ENCODE peak calls at places on chromosomes 7 and 10, in ten cellular contexts. One of them, this sample, is unnamed.

GRCh38 chr10:6977641-6978627 is 397.9 kb upstream of the PRKCQ start:
- DNase-seq in Kasumi-1: no peak
- DNase-seq in kidney glomerular epithelial cell: no peak
- DNase-seq in T-helper 9 cell: no peak
- DNase-seq in HCEC 1CT: no peak
- DNase-seq in stimulated activated CD4-positive, alpha-beta T cell treated with anti-CD3 and anti-CD28 coated beads, Interleukin-4, amount 100 ng/mL, for 48 hours: no peak
- DNase-seq in cardiac muscle cell: no peak
- DNase-seq in NCI-H2029: no peak
- DNase-seq in tibial artery: no peak
- DNase-seq in colonic mucosa: no peak
- DNase-seq in this sample: no peak

GRCh38 chr7:39085590-39086049 is 107.9 kb downstream of the POU6F2 start:
- DNase-seq in Kasumi-1: no peak
- DNase-seq in kidney glomerular epithelial cell: peak; percentile 19
- DNase-seq in T-helper 9 cell: no peak
- DNase-seq in HCEC 1CT: no peak
- DNase-seq in stimulated activated CD4-positive, alpha-beta T cell treated with anti-CD3 and anti-CD28 coated beads, Interleukin-4, amount 100 ng/mL, for 48 hours: no peak
- DNase-seq in cardiac muscle cell: peak; percentile 7
- DNase-seq in NCI-H2029: peak; percentile 90
- DNase-seq in tibial artery: no peak
- DNase-seq in colonic mucosa: no peak
- DNase-seq in this sample: no peak

GRCh38 chr10:4984971-4985594 is 18.6 kb downstream of the AKR1C2 start:
- DNase-seq in Kasumi-1: no peak
- DNase-seq in kidney glomerular epithelial cell: peak; percentile 71
- DNase-seq in T-helper 9 cell: no peak
- DNase-seq in HCEC 1CT: no peak
- DNase-seq in stimulated activated CD4-positive, alpha-beta T cell treated with anti-CD3 and anti-CD28 coated beads, Interleukin-4, amount 100 ng/mL, for 48 hours: no peak
- DNase-seq in cardiac muscle cell: peak; percentile 36
- DNase-seq in NCI-H2029: no peak
- DNase-seq in tibial artery: no peak
- DNase-seq in colonic mucosa: no peak
- DNase-seq in this sample: no peak

GRCh38 chr7:133481676-133482075 is 228.8 kb downstream of the EXOC4 start:
- DNase-seq in Kasumi-1: no peak
- DNase-seq in kidney glomerular epithelial cell: peak; percentile 48
- DNase-seq in T-helper 9 cell: no peak
- DNase-seq in HCEC 1CT: peak; percentile 38
- DNase-seq in stimulated activated CD4-positive, alpha-beta T cell treated with anti-CD3 and anti-CD28 coated beads, Interleukin-4, amount 100 ng/mL, for 48 hours: no peak
- DNase-seq in cardiac muscle cell: peak; percentile 81
- DNase-seq in NCI-H2029: peak; percentile 8
- DNase-seq in tibial artery: no peak
- DNase-seq in colonic mucosa: no peak
- DNase-seq in this sample: no peak

GRCh38 chr7:33558961-33559710 is 346.2 kb upstream of the BMPER start:
- DNase-seq in Kasumi-1: no peak
- DNase-seq in kidney glomerular epithelial cell: no peak
- DNase-seq in T-helper 9 cell: no peak
- DNase-seq in HCEC 1CT: no peak
- DNase-seq in stimulated activated CD4-positive, alpha-beta T cell treated with anti-CD3 and anti-CD28 coated beads, Interleukin-4, amount 100 ng/mL, for 48 hours: no peak
- DNase-seq in cardiac muscle cell: no peak
- DNase-seq in NCI-H2029: no peak
- DNase-seq in tibial artery: no peak
- DNase-seq in colonic mucosa: no peak
- DNase-seq in this sample: no peak

GRCh38 chr7:116753130-116753529 is 81.1 kb downstream of the MET start:
- DNase-seq in Kasumi-1: no peak
- DNase-seq in kidney glomerular epithelial cell: no peak
- DNase-seq in T-helper 9 cell: no peak
- DNase-seq in HCEC 1CT: no peak
- DNase-seq in stimulated activated CD4-positive, alpha-beta T cell treated with anti-CD3 and anti-CD28 coated beads, Interleukin-4, amount 100 ng/mL, for 48 hours: no peak
- DNase-seq in cardiac muscle cell: no peak
- DNase-seq in NCI-H2029: no peak
- DNase-seq in tibial artery: no peak
- DNase-seq in colonic mucosa: no peak
- DNase-seq in this sample: no peak

GRCh38 chr10:26621889-26622681 is 75.4 kb upstream of the PDSS1 start:
- DNase-seq in Kasumi-1: peak; percentile 80
- DNase-seq in kidney glomerular epithelial cell: no peak
- DNase-seq in T-helper 9 cell: no peak
- DNase-seq in HCEC 1CT: no peak
- DNase-seq in stimulated activated CD4-positive, alpha-beta T cell treated with anti-CD3 and anti-CD28 coated beads, Interleukin-4, amount 100 ng/mL, for 48 hours: peak; percentile 12
- DNase-seq in cardiac muscle cell: peak; percentile 15
- DNase-seq in NCI-H2029: no peak
- DNase-seq in tibial artery: peak; percentile 51
- DNase-seq in colonic mucosa: peak; percentile 47
- DNase-seq in this sample: peak; percentile 84

GRCh38 chr7:125445901-125446300 is 516.3 kb upstream of the POT1 start:
- DNase-seq in Kasumi-1: no peak
- DNase-seq in kidney glomerular epithelial cell: no peak
- DNase-seq in T-helper 9 cell: no peak
- DNase-seq in HCEC 1CT: no peak
- DNase-seq in stimulated activated CD4-positive, alpha-beta T cell treated with anti-CD3 and anti-CD28 coated beads, Interleukin-4, amount 100 ng/mL, for 48 hours: no peak
- DNase-seq in cardiac muscle cell: no peak
- DNase-seq in NCI-H2029: no peak
- DNase-seq in tibial artery: no peak
- DNase-seq in colonic mucosa: no peak
- DNase-seq in this sample: no peak

GRCh38 chr10:209357-209756 is 74.1 kb downstream of the ZMYND11 start:
- DNase-seq in Kasumi-1: peak; percentile 63
- DNase-seq in kidney glomerular epithelial cell: no peak
- DNase-seq in T-helper 9 cell: no peak
- DNase-seq in HCEC 1CT: peak; percentile 25
- DNase-seq in stimulated activated CD4-positive, alpha-beta T cell treated with anti-CD3 and anti-CD28 coated beads, Interleukin-4, amount 100 ng/mL, for 48 hours: no peak
- DNase-seq in cardiac muscle cell: peak; percentile 25
- DNase-seq in NCI-H2029: no peak
- DNase-seq in tibial artery: no peak
- DNase-seq in colonic mucosa: no peak
- DNase-seq in this sample: no peak

GRCh38 chr10:132865236-132865635 is 77.1 kb downstream of the CFAP46 start:
- DNase-seq in Kasumi-1: no peak
- DNase-seq in kidney glomerular epithelial cell: no peak
- DNase-seq in T-helper 9 cell: no peak
- DNase-seq in HCEC 1CT: no peak
- DNase-seq in stimulated activated CD4-positive, alpha-beta T cell treated with anti-CD3 and anti-CD28 coated beads, Interleukin-4, amount 100 ng/mL, for 48 hours: no peak
- DNase-seq in cardiac muscle cell: no peak
- DNase-seq in NCI-H2029: no peak
- DNase-seq in tibial artery: no peak
- DNase-seq in colonic mucosa: no peak
- DNase-seq in this sample: peak; percentile 61

GRCh38 chr7:78095549-78095948 is 297.0 kb downstream of the PHTF2 start:
- DNase-seq in Kasumi-1: no peak
- DNase-seq in kidney glomerular epithelial cell: peak; percentile 5
- DNase-seq in T-helper 9 cell: no peak
- DNase-seq in HCEC 1CT: peak; percentile 32
- DNase-seq in stimulated activated CD4-positive, alpha-beta T cell treated with anti-CD3 and anti-CD28 coated beads, Interleukin-4, amount 100 ng/mL, for 48 hours: no peak
- DNase-seq in cardiac muscle cell: peak; percentile 75
- DNase-seq in NCI-H2029: no peak
- DNase-seq in tibial artery: no peak
- DNase-seq in colonic mucosa: no peak
- DNase-seq in this sample: no peak

GRCh38 chr7:11239311-11239710 is 265.6 kb downstream of the PHF14 start:
- DNase-seq in Kasumi-1: no peak
- DNase-seq in kidney glomerular epithelial cell: no peak
- DNase-seq in T-helper 9 cell: no peak
- DNase-seq in HCEC 1CT: peak; percentile 19
- DNase-seq in stimulated activated CD4-positive, alpha-beta T cell treated with anti-CD3 and anti-CD28 coated beads, Interleukin-4, amount 100 ng/mL, for 48 hours: no peak
- DNase-seq in cardiac muscle cell: no peak
- DNase-seq in NCI-H2029: no peak
- DNase-seq in tibial artery: no peak
- DNase-seq in colonic mucosa: no peak
- DNase-seq in this sample: no peak

GRCh38 chr10:73859441-73860049 is 14.8 kb downstream of the CAMK2G start:
- DNase-seq in Kasumi-1: no peak
- DNase-seq in kidney glomerular epithelial cell: no peak
- DNase-seq in T-helper 9 cell: peak; percentile 39
- DNase-seq in HCEC 1CT: no peak
- DNase-seq in stimulated activated CD4-positive, alpha-beta T cell treated with anti-CD3 and anti-CD28 coated beads, Interleukin-4, amount 100 ng/mL, for 48 hours: no peak
- DNase-seq in cardiac muscle cell: no peak
- DNase-seq in NCI-H2029: no peak
- DNase-seq in tibial artery: no peak
- DNase-seq in colonic mucosa: no peak
- DNase-seq in this sample: no peak

GRCh38 chr7:115346685-115347084 is 424.8 kb downstream of the MDFIC start:
- DNase-seq in Kasumi-1: no peak
- DNase-seq in kidney glomerular epithelial cell: no peak
- DNase-seq in T-helper 9 cell: no peak
- DNase-seq in HCEC 1CT: peak; percentile 11
- DNase-seq in stimulated activated CD4-positive, alpha-beta T cell treated with anti-CD3 and anti-CD28 coated beads, Interleukin-4, amount 100 ng/mL, for 48 hours: no peak
- DNase-seq in cardiac muscle cell: no peak
- DNase-seq in NCI-H2029: no peak
- DNase-seq in tibial artery: no peak
- DNase-seq in colonic mucosa: no peak
- DNase-seq in this sample: no peak

GRCh38 chr7:138000081-138000701 is 1.7 kb downstream of the CREB3L2 start:
- DNase-seq in Kasumi-1: peak; percentile 91
- DNase-seq in kidney glomerular epithelial cell: peak; percentile 61
- DNase-seq in T-helper 9 cell: no peak
- DNase-seq in HCEC 1CT: peak; percentile 98
- DNase-seq in stimulated activated CD4-positive, alpha-beta T cell treated with anti-CD3 and anti-CD28 coated beads, Interleukin-4, amount 100 ng/mL, for 48 hours: no peak
- DNase-seq in cardiac muscle cell: peak; percentile 90
- DNase-seq in NCI-H2029: no peak
- DNase-seq in tibial artery: peak; percentile 51
- DNase-seq in colonic mucosa: peak; percentile 53
- DNase-seq in this sample: no peak

GRCh38 chr7:22866965-22867364 is 44.3 kb upstream of the TOMM7 start:
- DNase-seq in Kasumi-1: no peak
- DNase-seq in kidney glomerular epithelial cell: no peak
- DNase-seq in T-helper 9 cell: no peak
- DNase-seq in HCEC 1CT: peak; percentile 56
- DNase-seq in stimulated activated CD4-positive, alpha-beta T cell treated with anti-CD3 and anti-CD28 coated beads, Interleukin-4, amount 100 ng/mL, for 48 hours: no peak
- DNase-seq in cardiac muscle cell: peak; percentile 78
- DNase-seq in NCI-H2029: no peak
- DNase-seq in tibial artery: no peak
- DNase-seq in colonic mucosa: no peak
- DNase-seq in this sample: no peak

GRCh38 chr10:102195301-102195870 is 30.7 kb upstream of the ELOVL3 start:
- DNase-seq in Kasumi-1: no peak
- DNase-seq in kidney glomerular epithelial cell: no peak
- DNase-seq in T-helper 9 cell: no peak
- DNase-seq in HCEC 1CT: peak; percentile 42
- DNase-seq in stimulated activated CD4-positive, alpha-beta T cell treated with anti-CD3 and anti-CD28 coated beads, Interleukin-4, amount 100 ng/mL, for 48 hours: no peak
- DNase-seq in cardiac muscle cell: no peak
- DNase-seq in NCI-H2029: no peak
- DNase-seq in tibial artery: no peak
- DNase-seq in colonic mucosa: no peak
- DNase-seq in this sample: no peak

GRCh38 chr10:78524342-78524741 is 490.7 kb downstream of the RPS24 start:
- DNase-seq in Kasumi-1: no peak
- DNase-seq in kidney glomerular epithelial cell: no peak
- DNase-seq in T-helper 9 cell: no peak
- DNase-seq in HCEC 1CT: no peak
- DNase-seq in stimulated activated CD4-positive, alpha-beta T cell treated with anti-CD3 and anti-CD28 coated beads, Interleukin-4, amount 100 ng/mL, for 48 hours: no peak
- DNase-seq in cardiac muscle cell: no peak
- DNase-seq in NCI-H2029: no peak
- DNase-seq in tibial artery: no peak
- DNase-seq in colonic mucosa: no peak
- DNase-seq in this sample: no peak

GRCh38 chr10:386751-387693 is 251.8 kb downstream of the ZMYND11 start:
- DNase-seq in Kasumi-1: no peak
- DNase-seq in kidney glomerular epithelial cell: no peak
- DNase-seq in T-helper 9 cell: no peak
- DNase-seq in HCEC 1CT: no peak
- DNase-seq in stimulated activated CD4-positive, alpha-beta T cell treated with anti-CD3 and anti-CD28 coated beads, Interleukin-4, amount 100 ng/mL, for 48 hours: no peak
- DNase-seq in cardiac muscle cell: no peak
- DNase-seq in NCI-H2029: no peak
- DNase-seq in tibial artery: peak; percentile 54
- DNase-seq in colonic mucosa: no peak
- DNase-seq in this sample: no peak

GRCh38 chr10:70992436-70992835 is 104.1 kb upstream of the PCBD1 start:
- DNase-seq in Kasumi-1: no peak
- DNase-seq in kidney glomerular epithelial cell: no peak
- DNase-seq in T-helper 9 cell: no peak
- DNase-seq in HCEC 1CT: no peak
- DNase-seq in stimulated activated CD4-positive, alpha-beta T cell treated with anti-CD3 and anti-CD28 coated beads, Interleukin-4, amount 100 ng/mL, for 48 hours: no peak
- DNase-seq in cardiac muscle cell: no peak
- DNase-seq in NCI-H2029: no peak
- DNase-seq in tibial artery: no peak
- DNase-seq in colonic mucosa: no peak
- DNase-seq in this sample: peak; percentile 38

GRCh38 chr10:93752761-93753160 is 5.0 kb upstream of the LGI1 start:
- DNase-seq in Kasumi-1: no peak
- DNase-seq in kidney glomerular epithelial cell: peak; percentile 20
- DNase-seq in T-helper 9 cell: no peak
- DNase-seq in HCEC 1CT: peak; percentile 50
- DNase-seq in stimulated activated CD4-positive, alpha-beta T cell treated with anti-CD3 and anti-CD28 coated beads, Interleukin-4, amount 100 ng/mL, for 48 hours: no peak
- DNase-seq in cardiac muscle cell: peak; percentile 33
- DNase-seq in NCI-H2029: no peak
- DNase-seq in tibial artery: no peak
- DNase-seq in colonic mucosa: no peak
- DNase-seq in this sample: no peak

GRCh38 chr7:55308186-55308929 is 56.8 kb upstream of the LANCL2 start:
- DNase-seq in Kasumi-1: no peak
- DNase-seq in kidney glomerular epithelial cell: peak; percentile 46
- DNase-seq in T-helper 9 cell: no peak
- DNase-seq in HCEC 1CT: peak; percentile 65
- DNase-seq in stimulated activated CD4-positive, alpha-beta T cell treated with anti-CD3 and anti-CD28 coated beads, Interleukin-4, amount 100 ng/mL, for 48 hours: no peak
- DNase-seq in cardiac muscle cell: peak; percentile 92
- DNase-seq in NCI-H2029: no peak
- DNase-seq in tibial artery: no peak
- DNase-seq in colonic mucosa: no peak
- DNase-seq in this sample: no peak

GRCh38 chr10:119597405-119598186 is 832 bp upstream of the TIAL1 start:
- DNase-seq in Kasumi-1: peak; percentile 41
- DNase-seq in kidney glomerular epithelial cell: no peak
- DNase-seq in T-helper 9 cell: no peak
- DNase-seq in HCEC 1CT: no peak
- DNase-seq in stimulated activated CD4-positive, alpha-beta T cell treated with anti-CD3 and anti-CD28 coated beads, Interleukin-4, amount 100 ng/mL, for 48 hours: no peak
- DNase-seq in cardiac muscle cell: no peak
- DNase-seq in NCI-H2029: no peak
- DNase-seq in tibial artery: no peak
- DNase-seq in colonic mucosa: no peak
- DNase-seq in this sample: no peak

GRCh38 chr10:132532784-132533560 is 4.6 kb upstream of the INPP5A start:
- DNase-seq in Kasumi-1: no peak
- DNase-seq in kidney glomerular epithelial cell: peak; percentile 100
- DNase-seq in T-helper 9 cell: no peak
- DNase-seq in HCEC 1CT: peak; percentile 65
- DNase-seq in stimulated activated CD4-positive, alpha-beta T cell treated with anti-CD3 and anti-CD28 coated beads, Interleukin-4, amount 100 ng/mL, for 48 hours: no peak
- DNase-seq in cardiac muscle cell: no peak
- DNase-seq in NCI-H2029: no peak
- DNase-seq in tibial artery: no peak
- DNase-seq in colonic mucosa: no peak
- DNase-seq in this sample: no peak

GRCh38 chr7:151400626-151401315 is 9.1 kb downstream of the WDR86 start:
- DNase-seq in Kasumi-1: no peak
- DNase-seq in kidney glomerular epithelial cell: no peak
- DNase-seq in T-helper 9 cell: no peak
- DNase-seq in HCEC 1CT: no peak
- DNase-seq in stimulated activated CD4-positive, alpha-beta T cell treated with anti-CD3 and anti-CD28 coated beads, Interleukin-4, amount 100 ng/mL, for 48 hours: no peak
- DNase-seq in cardiac muscle cell: no peak
- DNase-seq in NCI-H2029: no peak
- DNase-seq in tibial artery: no peak
- DNase-seq in colonic mucosa: no peak
- DNase-seq in this sample: peak; percentile 36

GRCh38 chr10:125062244-125063208 is 97.8 kb downstream of the CTBP2 start:
- DNase-seq in Kasumi-1: no peak
- DNase-seq in kidney glomerular epithelial cell: no peak
- DNase-seq in T-helper 9 cell: no peak
- DNase-seq in HCEC 1CT: no peak
- DNase-seq in stimulated activated CD4-positive, alpha-beta T cell treated with anti-CD3 and anti-CD28 coated beads, Interleukin-4, amount 100 ng/mL, for 48 hours: no peak
- DNase-seq in cardiac muscle cell: peak; percentile 43
- DNase-seq in NCI-H2029: no peak
- DNase-seq in tibial artery: no peak
- DNase-seq in colonic mucosa: no peak
- DNase-seq in this sample: no peak

GRCh38 chr10:33174674-33175073 is 159.8 kb downstream of the NRP1 start:
- DNase-seq in Kasumi-1: no peak
- DNase-seq in kidney glomerular epithelial cell: no peak
- DNase-seq in T-helper 9 cell: no peak
- DNase-seq in HCEC 1CT: no peak
- DNase-seq in stimulated activated CD4-positive, alpha-beta T cell treated with anti-CD3 and anti-CD28 coated beads, Interleukin-4, amount 100 ng/mL, for 48 hours: no peak
- DNase-seq in cardiac muscle cell: no peak
- DNase-seq in NCI-H2029: no peak
- DNase-seq in tibial artery: no peak
- DNase-seq in colonic mucosa: no peak
- DNase-seq in this sample: no peak

GRCh38 chr10:132098539-132099421 is 33.0 kb downstream of the JAKMIP3 start:
- DNase-seq in Kasumi-1: no peak
- DNase-seq in kidney glomerular epithelial cell: no peak
- DNase-seq in T-helper 9 cell: no peak
- DNase-seq in HCEC 1CT: no peak
- DNase-seq in stimulated activated CD4-positive, alpha-beta T cell treated with anti-CD3 and anti-CD28 coated beads, Interleukin-4, amount 100 ng/mL, for 48 hours: no peak
- DNase-seq in cardiac muscle cell: no peak
- DNase-seq in NCI-H2029: no peak
- DNase-seq in tibial artery: no peak
- DNase-seq in colonic mucosa: no peak
- DNase-seq in this sample: no peak